ENCODE peak calls at places on chromosomes 4 and X, in seven cellular contexts. One of them, this sample, is unnamed.
A peak's percentile ranks its signal among the peaks of the same experiment; 100 is the strongest.

GRCh38 chrX:109840585-109840984 is 107.5 kb upstream of the ACSL4 start:
- DNase-seq in NCI-H1092: no peak
- DNase-seq in activated naive CD8-positive, alpha-beta T cell treated with anti-CD3 and anti-CD28 coated beads, Interleukin-2, amount 50 U/mL, for 16 hours: no peak
- DNase-seq in fibroblast of mammary gland: peak; percentile 97
- DNase-seq in activated naive CD4-positive, alpha-beta T cell treated with anti-CD3 and anti-CD28 coated beads for 36 hours: peak; percentile 47
- DNase-seq in ACHN: peak; percentile 83
- DNase-seq in nucleus accumbens: peak; percentile 16
- DNase-seq in this sample: no peak

GRCh38 chr4:81592698-81593097 is 121.0 kb upstream of the RASGEF1B start:
- DNase-seq in NCI-H1092: no peak
- DNase-seq in activated naive CD8-positive, alpha-beta T cell treated with anti-CD3 and anti-CD28 coated beads, Interleukin-2, amount 50 U/mL, for 16 hours: no peak
- DNase-seq in fibroblast of mammary gland: no peak
- DNase-seq in activated naive CD4-positive, alpha-beta T cell treated with anti-CD3 and anti-CD28 coated beads for 36 hours: no peak
- DNase-seq in ACHN: no peak
- DNase-seq in nucleus accumbens: no peak
- DNase-seq in this sample: no peak

GRCh38 chr4:19486400-19486799 is 765.3 kb upstream of the SLIT2 start:
- DNase-seq in NCI-H1092: no peak
- DNase-seq in activated naive CD8-positive, alpha-beta T cell treated with anti-CD3 and anti-CD28 coated beads, Interleukin-2, amount 50 U/mL, for 16 hours: no peak
- DNase-seq in fibroblast of mammary gland: no peak
- DNase-seq in activated naive CD4-positive, alpha-beta T cell treated with anti-CD3 and anti-CD28 coated beads for 36 hours: no peak
- DNase-seq in ACHN: peak; percentile 41
- DNase-seq in nucleus accumbens: no peak
- DNase-seq in this sample: no peak

GRCh38 chrX:68196939-68197791 is 236.1 kb downstream of the OPHN1 start:
- DNase-seq in NCI-H1092: peak; percentile 3
- DNase-seq in activated naive CD8-positive, alpha-beta T cell treated with anti-CD3 and anti-CD28 coated beads, Interleukin-2, amount 50 U/mL, for 16 hours: no peak
- DNase-seq in fibroblast of mammary gland: peak; percentile 53
- DNase-seq in activated naive CD4-positive, alpha-beta T cell treated with anti-CD3 and anti-CD28 coated beads for 36 hours: peak; percentile 43
- DNase-seq in ACHN: peak; percentile 41
- DNase-seq in nucleus accumbens: no peak
- DNase-seq in this sample: no peak

GRCh38 chrX:104566921-104567501 is 1.0 kb downstream of the IL1RAPL2 start:
- DNase-seq in NCI-H1092: no peak
- DNase-seq in activated naive CD8-positive, alpha-beta T cell treated with anti-CD3 and anti-CD28 coated beads, Interleukin-2, amount 50 U/mL, for 16 hours: no peak
- DNase-seq in fibroblast of mammary gland: no peak
- DNase-seq in activated naive CD4-positive, alpha-beta T cell treated with anti-CD3 and anti-CD28 coated beads for 36 hours: no peak
- DNase-seq in ACHN: no peak
- DNase-seq in nucleus accumbens: no peak
- DNase-seq in this sample: no peak

GRCh38 chrX:69027181-69028005 is 137.9 kb downstream of the PJA1 start:
- DNase-seq in NCI-H1092: no peak
- DNase-seq in activated naive CD8-positive, alpha-beta T cell treated with anti-CD3 and anti-CD28 coated beads, Interleukin-2, amount 50 U/mL, for 16 hours: no peak
- DNase-seq in fibroblast of mammary gland: peak; percentile 66
- DNase-seq in activated naive CD4-positive, alpha-beta T cell treated with anti-CD3 and anti-CD28 coated beads for 36 hours: no peak
- DNase-seq in ACHN: no peak
- DNase-seq in nucleus accumbens: no peak
- DNase-seq in this sample: no peak

GRCh38 chr4:118774989-118775388 is 60.9 kb downstream of the SEC24D start:
- DNase-seq in NCI-H1092: no peak
- DNase-seq in activated naive CD8-positive, alpha-beta T cell treated with anti-CD3 and anti-CD28 coated beads, Interleukin-2, amount 50 U/mL, for 16 hours: no peak
- DNase-seq in fibroblast of mammary gland: peak; percentile 39
- DNase-seq in activated naive CD4-positive, alpha-beta T cell treated with anti-CD3 and anti-CD28 coated beads for 36 hours: no peak
- DNase-seq in ACHN: peak; percentile 16
- DNase-seq in nucleus accumbens: no peak
- DNase-seq in this sample: no peak

GRCh38 chr4:111869339-111869738 is 275.9 kb upstream of the FAM241A start:
- DNase-seq in NCI-H1092: no peak
- DNase-seq in activated naive CD8-positive, alpha-beta T cell treated with anti-CD3 and anti-CD28 coated beads, Interleukin-2, amount 50 U/mL, for 16 hours: no peak
- DNase-seq in fibroblast of mammary gland: no peak
- DNase-seq in activated naive CD4-positive, alpha-beta T cell treated with anti-CD3 and anti-CD28 coated beads for 36 hours: no peak
- DNase-seq in ACHN: no peak
- DNase-seq in nucleus accumbens: no peak
- DNase-seq in this sample: no peak

GRCh38 chrX:49230500-49231232 is 2.5 kb downstream of the CACNA1F start:
- DNase-seq in NCI-H1092: no peak
- DNase-seq in activated naive CD8-positive, alpha-beta T cell treated with anti-CD3 and anti-CD28 coated beads, Interleukin-2, amount 50 U/mL, for 16 hours: peak; percentile 11
- DNase-seq in fibroblast of mammary gland: peak; percentile 4
- DNase-seq in activated naive CD4-positive, alpha-beta T cell treated with anti-CD3 and anti-CD28 coated beads for 36 hours: peak; percentile 77
- DNase-seq in ACHN: no peak
- DNase-seq in nucleus accumbens: no peak
- DNase-seq in this sample: peak; percentile 26

This sample was measured in central memory CD8-positive, alpha-beta T cell.